ENCODE peak calls at places on chromosomes 3 and 15, in six cellular contexts. Q is DND-41, W is mammary epithelial cell, J is retinal pigment epithelial cell, D is cardiac fibroblast, O is lower lobe of right lung. V is an unnamed sample.

GRCh38 chr15:40103124-40103858 is 5.4 kb downstream of the BMF start:
- DNase-seq in Q (no peak), W (peak), J (peak), D (peak), O (peak), V (peak)

GRCh38 chr3:170809975-170810357 is 60.0 kb downstream of the RPL22L1 start:
- DNase-seq in Q (no peak), W (peak), J (no peak), D (peak), O (no peak), V (no peak)

GRCh38 chr3:50525987-50526386 is 22.6 kb upstream of the CACNA2D2 start:
- DNase-seq in Q (peak), W (peak), J (peak), D (peak), O (peak), V (no peak)

GRCh38 chr3:71006810-71007785 is 576.4 kb downstream of the FOXP1 start:
- DNase-seq in Q (no peak), W (peak), J (no peak), D (peak), O (no peak), V (no peak)

GRCh38 chr15:66780172-66780972 is 78.3 kb downstream of the SMAD6 start:
- DNase-seq in Q (peak), W (peak), J (peak), D (peak), O (no peak), V (peak)

GRCh38 chr15:55250392-55250791 is 39.2 kb downstream of the RAB27A start:
- DNase-seq in Q (no peak), W (peak), J (no peak), D (peak), O (no peak), V (no peak)

GRCh38 chr15:77631790-77632551 is 741 bp downstream of the LINGO1 start:
- DNase-seq in Q (no peak), W (no peak), J (no peak), D (no peak), O (no peak), V (no peak)

GRCh38 chr15:80455051-80455648 is 51.0 kb downstream of the ARNT2 start:
- DNase-seq in Q (no peak), W (peak), J (no peak), D (peak), O (no peak), V (no peak)

GRCh38 chr3:113261996-113262665 is 50.8 kb downstream of the BOC start:
- DNase-seq in Q (no peak), W (peak), J (no peak), D (no peak), O (no peak), V (no peak)

GRCh38 chr3:37953995-37954394 is 36.6 kb upstream of the VILL start:
- DNase-seq in Q (no peak), W (no peak), J (no peak), D (no peak), O (no peak), V (no peak)

GRCh38 chr15:90876046-90876445 is 7.7 kb downstream of the FURIN start:
- DNase-seq in Q (no peak), W (no peak), J (no peak), D (no peak), O (no peak), V (no peak)

GRCh38 chr15:92425578-92426225 is 32.0 kb downstream of the ST8SIA2 start:
- DNase-seq in Q (no peak), W (no peak), J (no peak), D (no peak), O (no peak), V (no peak)

GRCh38 chr3:11996500-11996899 is 7.7 kb upstream of the SYN2 start:
- DNase-seq in Q (no peak), W (no peak), J (no peak), D (no peak), O (no peak), V (no peak)

GRCh38 chr3:189455009-189455408 is 176.2 kb upstream of the TP63 start:
- DNase-seq in Q (no peak), W (peak), J (no peak), D (no peak), O (no peak), V (no peak)

GRCh38 chr15:82043130-82043673 is 2.6 kb downstream of the MEX3B start:
- DNase-seq in Q (no peak), W (no peak), J (no peak), D (no peak), O (no peak), V (no peak)

GRCh38 chr15:78049691-78050440 is 27.6 kb downstream of the TBC1D2B start:
- DNase-seq in Q (peak), W (peak), J (peak), D (peak), O (peak), V (peak)

GRCh38 chr15:100972975-100973350 is 53.8 kb downstream of the LRRK1 start:
- DNase-seq in Q (no peak), W (no peak), J (no peak), D (no peak), O (no peak), V (no peak)

GRCh38 chr3:122397136-122397645 is 13.2 kb downstream of the FAM162A start:
- DNase-seq in Q (no peak), W (no peak), J (no peak), D (peak), O (no peak), V (no peak)

GRCh38 chr15:77311618-77312398 is 108.1 kb downstream of the PEAK1 start:
- DNase-seq in Q (no peak), W (peak), J (no peak), D (peak), O (no peak), V (no peak)

GRCh38 chr3:16064660-16065414 is 109.6 kb upstream of the GALNT15 start:
- DNase-seq in Q (peak), W (peak), J (no peak), D (peak), O (no peak), V (peak)

GRCh38 chr3:69446402-69447072 is 60.6 kb upstream of the FRMD4B start:
- DNase-seq in Q (no peak), W (no peak), J (no peak), D (no peak), O (no peak), V (no peak)

GRCh38 chr3:44992555-44993470 is 16.8 kb downstream of the EXOSC7 start:
- DNase-seq in Q (peak), W (peak), J (no peak), D (peak), O (peak), V (no peak)

GRCh38 chr3:157530637-157531300 is 27.6 kb upstream of the VEPH1 start:
- DNase-seq in Q (no peak), W (no peak), J (no peak), D (peak), O (no peak), V (no peak)

GRCh38 chr3:197365621-197366020 is 67.2 kb upstream of the DLG1 start:
- DNase-seq in Q (no peak), W (no peak), J (no peak), D (peak), O (no peak), V (no peak)

GRCh38 chr15:91611924-91612323 is 241.6 kb upstream of the SLCO3A1 start:
- DNase-seq in Q (no peak), W (no peak), J (no peak), D (no peak), O (no peak), V (no peak)

GRCh38 chr15:45134682-45135604 is 5.1 kb downstream of the DUOX1 start:
- DNase-seq in Q (no peak), W (no peak), J (no peak), D (no peak), O (peak), V (no peak)

GRCh38 chr15:20358781-20359414 is 182.7 kb downstream of the GOLGA6L6 start:
- DNase-seq in Q (no peak), W (no peak), J (no peak), D (no peak), O (no peak), V (no peak)

GRCh38 chr15:76963596-76963995 is 31.3 kb upstream of the PSTPIP1 start:
- DNase-seq in Q (no peak), W (peak), J (no peak), D (no peak), O (no peak), V (no peak)

GRCh38 chr15:75178171-75178937 is 23.3 kb upstream of the C15orf39 start:
- DNase-seq in Q (no peak), W (no peak), J (no peak), D (no peak), O (peak), V (peak)

GRCh38 chr15:43441316-43441715 is 51.6 kb downstream of the TP53BP1 start:
- DNase-seq in Q (no peak), W (no peak), J (no peak), D (peak), O (no peak), V (no peak)

GRCh38 chr3:17772556-17772955 is 30.1 kb upstream of the TBC1D5 start:
- DNase-seq in Q (no peak), W (no peak), J (no peak), D (no peak), O (no peak), V (no peak)

GRCh38 chr15:52464478-52464877 is 64.2 kb downstream of the MYO5A start:
- DNase-seq in Q (no peak), W (no peak), J (no peak), D (no peak), O (no peak), V (no peak)
- H3K4me3 ChIP-seq in Q (no peak), W (no peak), J (no peak), D (no peak), O (no peak), V (no peak)

DNA sequence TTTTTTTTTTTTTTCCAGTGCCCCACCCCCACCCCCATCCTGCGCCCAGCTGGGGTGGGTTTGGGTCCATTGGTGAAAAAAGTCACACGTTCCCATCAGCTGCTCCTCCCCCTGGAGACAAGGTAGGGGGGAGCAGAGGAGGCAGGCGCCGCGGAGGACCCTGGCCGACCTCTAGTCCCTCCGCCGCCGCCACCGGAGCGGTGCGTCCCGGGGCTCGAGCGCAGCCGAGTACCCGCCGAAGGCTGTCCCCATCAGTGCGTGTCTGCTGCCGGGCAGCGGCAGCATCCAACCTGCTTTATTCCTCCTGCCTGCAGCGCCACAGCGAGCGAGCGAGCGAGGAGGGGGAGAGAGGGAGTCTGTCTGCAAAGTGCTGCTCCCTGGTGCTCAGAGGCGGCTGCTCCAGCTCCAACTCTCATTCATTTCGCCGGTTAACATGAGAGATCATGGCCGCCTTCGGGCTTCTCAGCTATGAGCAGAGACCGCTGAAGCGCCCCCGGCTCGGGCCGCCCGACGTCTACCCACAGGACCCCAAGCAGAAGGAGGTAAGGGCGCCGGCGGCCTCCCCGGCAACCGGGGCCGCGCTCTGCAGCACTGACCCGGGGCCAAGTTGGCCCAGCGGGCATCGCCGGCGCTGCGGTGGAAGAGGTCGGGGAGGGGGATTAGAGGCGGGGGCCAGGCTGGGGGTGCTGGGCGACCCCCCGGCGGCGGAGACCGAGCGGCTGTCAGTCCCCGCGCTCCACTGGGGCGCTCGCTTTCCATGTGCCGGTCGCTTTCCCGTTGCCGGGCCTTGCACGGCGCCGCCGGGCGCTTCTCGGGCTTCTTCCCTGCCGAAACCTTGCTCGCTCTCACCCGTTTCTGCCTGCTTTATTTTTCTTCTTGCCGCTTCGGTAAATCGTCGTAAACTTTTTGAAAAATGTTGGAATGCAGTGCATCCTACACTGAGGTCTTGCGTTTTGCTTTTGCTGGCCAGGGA is 1.3 kb downstream of the MED12L start:
- DNase-seq in Q (peak), W (peak), J (peak), D (peak), O (peak), V (peak)
- TF ChIP-seq CTCF in Q (peak), W (peak), J (peak), D (peak), O (peak), V (no peak)

GRCh38 chr3:101816215-101817149 is 32.8 kb upstream of the NFKBIZ start:
- DNase-seq in Q (no peak), W (peak), J (no peak), D (no peak), O (no peak), V (no peak)

GRCh38 chr3:101811875-101812274 is 32.9 kb downstream of the NXPE3 start:
- DNase-seq in Q (no peak), W (no peak), J (no peak), D (no peak), O (no peak), V (no peak)

GRCh38 chr3:101814835-101815234 is 34.5 kb upstream of the NFKBIZ start:
- DNase-seq in Q (no peak), W (no peak), J (no peak), D (no peak), O (no peak), V (no peak)

GRCh38 chr3:101812895-101813294 is 33.9 kb downstream of the NXPE3 start:
- DNase-seq in Q (no peak), W (no peak), J (no peak), D (no peak), O (no peak), V (no peak)

DNA sequence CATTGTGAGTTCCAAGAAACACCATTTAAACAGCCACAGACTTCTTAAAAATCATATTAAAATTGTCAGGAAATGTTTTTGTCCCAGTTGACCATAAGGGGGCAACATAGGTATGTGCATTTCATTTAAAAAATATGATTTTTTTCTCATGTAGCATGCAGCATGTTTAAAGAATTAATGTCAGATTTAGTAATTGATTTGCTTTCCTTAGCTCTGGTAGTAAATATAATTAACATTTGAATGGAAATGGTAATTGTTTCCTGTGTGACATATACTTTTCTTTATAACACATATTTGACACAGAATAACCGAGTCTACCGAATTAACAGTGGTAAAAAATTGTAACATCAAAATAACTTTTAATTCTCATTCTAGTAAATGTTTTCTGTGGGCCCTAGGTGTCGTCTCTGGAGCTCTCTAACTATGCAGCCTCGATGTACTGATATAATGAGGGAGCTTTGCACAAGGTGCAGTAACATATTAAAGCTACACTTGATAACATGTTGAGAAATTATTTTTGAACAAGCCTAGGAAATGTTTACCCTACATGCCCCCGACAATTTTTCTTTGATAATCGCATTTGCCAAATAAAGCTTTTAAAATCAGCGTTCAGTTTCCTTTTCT is 34.9 kb downstream of the NXPE3 start:
- DNase-seq in Q (no peak), W (no peak), J (no peak), D (peak), O (no peak), V (no peak)
- H3K4me3 ChIP-seq in Q (no peak), W (no peak), J (no peak), D (no peak), O (no peak), V (no peak)

GRCh38 chr15:63599401-63600000 is 2.3 kb downstream of the FBXL22 start:
- DNase-seq in Q (no peak), W (peak), J (no peak), D (peak), O (peak), V (peak)
- TF ChIP-seq CTCF in Q (peak), W (peak), J (peak), D (peak), O (peak), V (peak)

GRCh38 chr3:52518723-52519444 is 14.8 kb downstream of the NT5DC2 start:
- DNase-seq in Q (no peak), W (no peak), J (no peak), D (no peak), O (peak), V (peak)
- H3K4me3 ChIP-seq in Q (no peak), W (no peak), J (peak), D (peak), O (peak), V (no peak)

DNA sequence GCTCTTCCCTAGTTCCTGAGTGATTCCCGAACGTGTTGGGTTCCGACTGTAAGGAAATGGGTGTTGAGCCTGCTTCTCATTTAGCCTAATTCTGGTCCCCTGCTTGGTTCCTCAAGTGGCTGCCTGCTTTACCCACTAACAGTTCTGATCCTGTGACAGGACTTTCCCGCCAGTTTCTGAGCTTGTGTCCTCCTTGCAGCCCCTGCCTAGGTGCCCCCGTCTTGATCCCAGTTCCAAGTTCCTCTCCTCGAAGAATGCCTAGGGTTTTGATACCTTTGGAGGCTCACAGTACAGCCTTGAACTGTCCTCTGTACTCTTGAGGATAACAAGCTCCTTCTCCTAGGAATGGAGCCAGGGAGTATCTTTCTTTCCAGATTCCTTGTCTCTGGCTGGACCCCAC is 12.0 kb upstream of the RASGRF1 start:
- DNase-seq in Q (no peak), W (no peak), J (no peak), D (no peak), O (no peak), V (no peak)
- TF ChIP-seq CTCF in Q (no peak), W (no peak), J (no peak), D (no peak), O (no peak), V (no peak)

DNA sequence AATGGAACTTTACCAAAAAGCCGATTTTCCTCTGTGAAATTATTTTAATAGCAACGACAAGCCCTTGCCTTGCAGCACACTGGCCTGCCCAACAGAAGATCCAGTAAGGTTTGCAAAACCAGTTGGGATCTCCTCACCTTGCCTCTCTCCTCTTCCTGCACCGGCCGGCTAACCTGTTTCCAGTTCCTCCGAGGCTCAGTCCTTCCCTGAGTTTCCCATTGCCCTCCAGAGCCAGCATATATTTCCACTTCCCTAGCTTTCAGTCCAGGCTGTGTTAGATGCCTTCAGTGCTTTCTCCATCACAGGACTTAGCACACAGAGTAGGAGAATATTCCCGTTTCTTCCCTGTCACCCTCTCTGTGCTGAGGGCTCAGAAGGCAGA is 60.3 kb downstream of the NOX5 start:
- DNase-seq in Q (no peak), W (no peak), J (peak), D (no peak), O (no peak), V (no peak)
- H3K4me3 ChIP-seq in Q (no peak), W (peak), J (peak), D (peak), O (peak), V (no peak)

V was measured in mucosa of descending colon.